ENCODE peak calls at places on chromosomes 11 and 22, in nine cellular contexts. One of them, this sample, is unnamed. For H3K9me2, the result is how much of the 10 kb centered on the place peaks cover.

GRCh38 chr11:67117667-67118058 is 1.4 kb upstream of the KDM2A start:
- DNase-seq in PC-9: peak
- DNase-seq in PC-3: no peak
- DNase-seq in GM23248: peak
- DNase-seq in HCT116: no peak
- DNase-seq in OCI-LY7: no peak
- DNase-seq in GM23338: peak
- DNase-seq in MM.1S: no peak
- DNase-seq in hepatocyte: peak
- DNase-seq in this sample: no peak

GRCh38 chr11:72726266-72727220 is 25.7 kb downstream of the ARAP1 start:
- DNase-seq in PC-9: no peak
- DNase-seq in PC-3: no peak
- DNase-seq in GM23248: no peak
- DNase-seq in HCT116: no peak
- DNase-seq in OCI-LY7: no peak
- DNase-seq in GM23338: no peak
- DNase-seq in MM.1S: no peak
- DNase-seq in hepatocyte: no peak
- DNase-seq in this sample: no peak

GRCh38 chr22:37808294-37808657 is 542 bp downstream of the GCAT start:
- DNase-seq in PC-9: no peak
- DNase-seq in PC-3: no peak
- DNase-seq in GM23248: peak
- DNase-seq in HCT116: no peak
- DNase-seq in OCI-LY7: no peak
- DNase-seq in GM23338: peak
- DNase-seq in MM.1S: no peak
- DNase-seq in hepatocyte: no peak
- DNase-seq in this sample: no peak

GRCh38 chr22:23690713-23691112 is at the start of gene RGL4:
- DNase-seq in PC-9: no peak
- DNase-seq in PC-3: no peak
- DNase-seq in GM23248: no peak
- DNase-seq in HCT116: no peak
- DNase-seq in OCI-LY7: no peak
- DNase-seq in GM23338: no peak
- DNase-seq in MM.1S: no peak
- DNase-seq in hepatocyte: no peak
- DNase-seq in this sample: no peak

GRCh38 chr11:115098037-115098436 is 406.2 kb downstream of the CADM1 start:
- DNase-seq in PC-9: no peak
- DNase-seq in PC-3: no peak
- DNase-seq in GM23248: no peak
- DNase-seq in HCT116: no peak
- DNase-seq in OCI-LY7: no peak
- DNase-seq in GM23338: no peak
- DNase-seq in MM.1S: no peak
- DNase-seq in hepatocyte: no peak
- DNase-seq in this sample: no peak

GRCh38 chr11:27443746-27444465 is 28.7 kb downstream of the LGR4 start:
- DNase-seq in PC-9: no peak
- DNase-seq in PC-3: no peak
- DNase-seq in GM23248: no peak
- DNase-seq in HCT116: no peak
- DNase-seq in OCI-LY7: no peak
- DNase-seq in GM23338: peak
- DNase-seq in MM.1S: no peak
- DNase-seq in hepatocyte: no peak
- DNase-seq in this sample: no peak

GRCh38 chr11:72349616-72350218 is 84.6 kb downstream of the CLPB start:
- DNase-seq in PC-9: no peak
- DNase-seq in PC-3: no peak
- DNase-seq in GM23248: peak
- DNase-seq in HCT116: no peak
- DNase-seq in OCI-LY7: no peak
- DNase-seq in GM23338: no peak
- DNase-seq in MM.1S: no peak
- DNase-seq in hepatocyte: no peak
- DNase-seq in this sample: no peak

GRCh38 chr22:36456459-36456835 is 25.0 kb downstream of the TXN2 start:
- DNase-seq in PC-9: no peak
- DNase-seq in PC-3: no peak
- DNase-seq in GM23248: no peak
- DNase-seq in HCT116: no peak
- DNase-seq in OCI-LY7: no peak
- DNase-seq in GM23338: no peak
- DNase-seq in MM.1S: no peak
- DNase-seq in hepatocyte: peak
- DNase-seq in this sample: no peak

GRCh38 chr22:47192651-47193437 is 430.4 kb downstream of the TBC1D22A start:
- DNase-seq in PC-9: peak
- DNase-seq in PC-3: peak
- DNase-seq in GM23248: no peak
- DNase-seq in HCT116: peak
- DNase-seq in OCI-LY7: peak
- DNase-seq in GM23338: no peak
- DNase-seq in MM.1S: no peak
- DNase-seq in hepatocyte: no peak
- DNase-seq in this sample: peak

GRCh38 chr11:28833670-28834069 is 725.5 kb downstream of the METTL15 start:
- DNase-seq in PC-9: peak
- DNase-seq in PC-3: peak
- DNase-seq in GM23248: peak
- DNase-seq in HCT116: no peak
- DNase-seq in OCI-LY7: no peak
- DNase-seq in GM23338: peak
- DNase-seq in MM.1S: no peak
- DNase-seq in hepatocyte: no peak
- DNase-seq in this sample: no peak

GRCh38 chr11:111465400-111465799 is 46.8 kb downstream of the BTG4 start:
- DNase-seq in PC-9: no peak
- DNase-seq in PC-3: peak
- DNase-seq in GM23248: peak
- DNase-seq in HCT116: no peak
- DNase-seq in OCI-LY7: no peak
- DNase-seq in GM23338: no peak
- DNase-seq in MM.1S: no peak
- DNase-seq in hepatocyte: no peak
- DNase-seq in this sample: no peak

GRCh38 chr11:114057605-114058004 is 1.9 kb upstream of the ZBTB16 start:
- DNase-seq in PC-9: no peak
- DNase-seq in PC-3: no peak
- DNase-seq in GM23248: no peak
- DNase-seq in HCT116: no peak
- DNase-seq in OCI-LY7: no peak
- DNase-seq in GM23338: no peak
- DNase-seq in MM.1S: no peak
- DNase-seq in hepatocyte: no peak
- DNase-seq in this sample: no peak

GRCh38 chr11:120302001-120302805 is 22.9 kb upstream of the TLCD5 start:
- DNase-seq in PC-9: peak
- DNase-seq in PC-3: peak
- DNase-seq in GM23248: no peak
- DNase-seq in HCT116: no peak
- DNase-seq in OCI-LY7: no peak
- DNase-seq in GM23338: no peak
- DNase-seq in MM.1S: no peak
- DNase-seq in hepatocyte: no peak
- DNase-seq in this sample: no peak

DNA sequence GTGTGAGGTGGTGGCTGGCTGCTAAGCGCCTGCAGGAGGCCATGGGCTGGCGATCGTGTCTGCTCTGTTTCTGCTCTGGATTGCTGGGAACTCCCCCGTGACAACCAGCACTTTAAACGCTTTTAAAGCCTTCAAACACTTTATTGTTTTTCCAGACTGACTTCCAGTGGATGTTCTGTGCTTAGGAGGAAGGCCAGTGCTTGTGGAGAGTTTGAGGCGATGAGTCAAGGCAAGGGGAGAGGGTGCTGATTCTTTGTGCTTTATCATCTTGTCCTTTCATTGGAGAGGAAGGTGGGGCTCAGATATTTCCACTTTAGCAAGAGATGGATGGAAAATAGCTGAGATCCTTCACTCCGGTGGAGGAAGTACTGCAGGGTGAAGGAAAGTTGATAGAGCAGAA is 81.6 kb downstream of the FLI1 start:
- DNase-seq in PC-9: no peak
- DNase-seq in PC-3: no peak
- DNase-seq in GM23248: no peak
- DNase-seq in HCT116: no peak
- DNase-seq in OCI-LY7: no peak
- DNase-seq in GM23338: no peak
- DNase-seq in MM.1S: no peak
- DNase-seq in hepatocyte: no peak
- DNase-seq in this sample: no peak
- H3K9me2 ChIP-seq in PC-9: under half
- H3K9me2 ChIP-seq in PC-3: under half
- H3K9me2 ChIP-seq in GM23248: under half
- H3K9me2 ChIP-seq in HCT116: under half
- H3K9me2 ChIP-seq in OCI-LY7: under half
- H3K9me2 ChIP-seq in GM23338: under half
- H3K9me2 ChIP-seq in MM.1S: under half
- H3K9me2 ChIP-seq in hepatocyte: under half
- H3K9me2 ChIP-seq in this sample: under half

GRCh38 chr22:29459773-29460172 is 20.2 kb upstream of the NEFH start:
- DNase-seq in PC-9: no peak
- DNase-seq in PC-3: no peak
- DNase-seq in GM23248: no peak
- DNase-seq in HCT116: no peak
- DNase-seq in OCI-LY7: no peak
- DNase-seq in GM23338: no peak
- DNase-seq in MM.1S: no peak
- DNase-seq in hepatocyte: no peak
- DNase-seq in this sample: no peak
- H2AFZ ChIP-seq in PC-9: no peak
- H2AFZ ChIP-seq in PC-3: no peak
- H2AFZ ChIP-seq in GM23248: no peak
- H2AFZ ChIP-seq in HCT116: no peak
- H2AFZ ChIP-seq in OCI-LY7: no peak
- H2AFZ ChIP-seq in GM23338: no peak
- H2AFZ ChIP-seq in MM.1S: no peak
- H2AFZ ChIP-seq in hepatocyte: no peak
- H2AFZ ChIP-seq in this sample: no peak

GRCh38 chr22:50612715-50613221 is 12.2 kb downstream of the MAPK8IP2 start:
- DNase-seq in PC-9: peak
- DNase-seq in PC-3: no peak
- DNase-seq in GM23248: no peak
- DNase-seq in HCT116: no peak
- DNase-seq in OCI-LY7: peak
- DNase-seq in GM23338: peak
- DNase-seq in MM.1S: no peak
- DNase-seq in hepatocyte: no peak
- DNase-seq in this sample: peak
- H3K4me2 ChIP-seq in PC-9: no peak
- H3K4me2 ChIP-seq in PC-3: no peak
- H3K4me2 ChIP-seq in GM23248: no peak
- H3K4me2 ChIP-seq in HCT116: peak
- H3K4me2 ChIP-seq in OCI-LY7: no peak
- H3K4me2 ChIP-seq in GM23338: no peak
- H3K4me2 ChIP-seq in MM.1S: no peak
- H3K4me2 ChIP-seq in hepatocyte: no peak
- H3K4me2 ChIP-seq in this sample: no peak

GRCh38 chr11:21969841-21970240 is 223.0 kb upstream of the ANO5 start:
- DNase-seq in PC-9: no peak
- DNase-seq in PC-3: no peak
- DNase-seq in GM23248: no peak
- DNase-seq in HCT116: no peak
- DNase-seq in OCI-LY7: no peak
- DNase-seq in GM23338: no peak
- DNase-seq in MM.1S: no peak
- DNase-seq in hepatocyte: no peak
- DNase-seq in this sample: no peak

GRCh38 chr11:21976210-21976609 is 216.7 kb upstream of the ANO5 start:
- DNase-seq in PC-9: no peak
- DNase-seq in PC-3: no peak
- DNase-seq in GM23248: no peak
- DNase-seq in HCT116: no peak
- DNase-seq in OCI-LY7: no peak
- DNase-seq in GM23338: peak
- DNase-seq in MM.1S: no peak
- DNase-seq in hepatocyte: no peak
- DNase-seq in this sample: no peak

DNA sequence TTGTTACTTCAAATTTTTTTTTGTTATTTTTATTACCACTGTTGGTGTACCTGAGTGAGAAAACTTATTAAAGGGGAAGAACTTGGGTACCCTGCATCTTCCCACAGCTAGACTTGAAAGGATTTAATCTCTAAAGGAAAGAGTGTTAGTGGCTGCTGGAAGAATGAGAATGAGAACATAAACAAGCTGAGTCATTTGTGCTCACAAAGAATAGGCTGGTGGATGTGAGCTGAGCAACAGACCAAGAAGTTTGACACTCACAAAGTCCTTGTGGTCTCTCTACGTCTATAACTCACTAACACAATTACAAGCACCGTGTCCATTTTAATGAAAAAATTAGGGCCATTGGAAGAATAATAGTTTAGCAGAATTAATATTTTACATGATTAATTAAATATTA is 217.6 kb upstream of the ANO5 start:
- DNase-seq in PC-9: no peak
- DNase-seq in PC-3: no peak
- DNase-seq in GM23248: no peak
- DNase-seq in HCT116: no peak
- DNase-seq in OCI-LY7: no peak
- DNase-seq in GM23338: no peak
- DNase-seq in MM.1S: no peak
- DNase-seq in hepatocyte: no peak
- DNase-seq in this sample: no peak
- H3K9me2 ChIP-seq in PC-9: under half
- H3K9me2 ChIP-seq in PC-3: under half
- H3K9me2 ChIP-seq in GM23248: under half
- H3K9me2 ChIP-seq in HCT116: under half
- H3K9me2 ChIP-seq in OCI-LY7: under half
- H3K9me2 ChIP-seq in GM23338: under half
- H3K9me2 ChIP-seq in MM.1S: under half
- H3K9me2 ChIP-seq in hepatocyte: under half
- H3K9me2 ChIP-seq in this sample: under half

DNA sequence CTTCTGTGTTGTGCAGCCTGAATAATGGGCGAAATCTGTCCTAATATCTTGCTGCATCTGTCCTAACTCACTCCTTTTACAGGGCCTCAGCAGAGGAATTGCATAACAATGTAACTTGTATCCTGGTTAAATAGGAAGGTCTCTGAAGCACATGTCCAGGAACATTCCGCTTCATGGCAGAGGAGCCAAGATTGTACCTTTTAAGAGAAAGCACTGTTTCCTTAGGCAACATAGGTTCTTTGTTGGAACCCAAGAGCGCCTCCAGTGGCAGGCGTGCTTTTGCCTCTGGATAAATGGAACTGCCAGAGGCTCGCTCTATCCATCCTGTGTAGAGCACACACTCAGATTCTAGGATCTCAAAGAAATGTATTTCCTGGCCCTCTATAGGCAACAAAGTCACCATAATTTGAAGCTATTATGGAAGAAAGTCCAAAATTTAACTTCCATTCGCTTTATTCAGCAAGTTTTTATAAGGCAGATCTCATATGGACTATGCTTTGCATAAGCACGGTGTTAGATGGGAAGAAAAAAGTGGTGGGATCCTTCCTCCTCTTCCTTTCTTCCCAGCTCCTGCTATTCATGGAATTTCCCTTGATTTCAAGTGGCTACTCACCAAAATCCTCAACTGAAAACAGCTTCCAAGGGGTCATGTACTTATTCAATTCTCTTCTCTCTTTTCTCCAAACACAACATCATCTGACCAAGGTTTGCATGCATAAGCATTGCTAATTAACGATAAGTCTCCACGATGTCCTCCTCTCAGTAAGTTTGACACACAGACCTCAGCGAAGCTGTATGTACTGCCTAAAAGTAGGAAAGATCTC is at the start of gene BLID:
- DNase-seq in PC-9: no peak
- DNase-seq in PC-3: peak
- DNase-seq in GM23248: peak
- DNase-seq in HCT116: no peak
- DNase-seq in OCI-LY7: peak
- DNase-seq in GM23338: peak
- DNase-seq in MM.1S: no peak
- DNase-seq in hepatocyte: peak
- DNase-seq in this sample: peak
- H2AFZ ChIP-seq in PC-9: no peak
- H2AFZ ChIP-seq in PC-3: no peak
- H2AFZ ChIP-seq in GM23248: no peak
- H2AFZ ChIP-seq in HCT116: no peak
- H2AFZ ChIP-seq in OCI-LY7: no peak
- H2AFZ ChIP-seq in GM23338: peak
- H2AFZ ChIP-seq in MM.1S: no peak
- H2AFZ ChIP-seq in hepatocyte: no peak
- H2AFZ ChIP-seq in this sample: no peak

This sample was measured in Karpas-422.